ENCODE peak calls at places on chromosomes 11 and 22, in four cellular contexts. One of them, this sample, is unnamed.

GRCh38 chr22:46607483-46608114 is 12.6 kb upstream of the GRAMD4 start:
- DNase-seq in epithelial cell of proximal tubule: no peak
- DNase-seq in cardiac fibroblast: no peak
- DNase-seq in MM.1S: no peak
- DNase-seq in this sample: no peak

GRCh38 chr22:44371741-44372525 is 59.2 kb upstream of the SHISAL1 start:
- DNase-seq in epithelial cell of proximal tubule: no peak
- DNase-seq in cardiac fibroblast: no peak
- DNase-seq in MM.1S: no peak
- DNase-seq in this sample: peak

GRCh38 chr11:60844045-60844869 is 2.3 kb downstream of the CCDC86 start:
- DNase-seq in epithelial cell of proximal tubule: no peak
- DNase-seq in cardiac fibroblast: no peak
- DNase-seq in MM.1S: no peak
- DNase-seq in this sample: no peak

GRCh38 chr11:120682026-120682649 is 170.6 kb downstream of the GRIK4 start:
- DNase-seq in epithelial cell of proximal tubule: no peak
- DNase-seq in cardiac fibroblast: no peak
- DNase-seq in MM.1S: no peak
- DNase-seq in this sample: no peak

GRCh38 chr11:93591247-93591898 is 48.2 kb upstream of the SMCO4 start:
- DNase-seq in epithelial cell of proximal tubule: peak
- DNase-seq in cardiac fibroblast: peak
- DNase-seq in MM.1S: no peak
- DNase-seq in this sample: peak

GRCh38 chr22:26756675-26757293 is 99.4 kb downstream of the MIAT start:
- DNase-seq in epithelial cell of proximal tubule: no peak
- DNase-seq in cardiac fibroblast: peak
- DNase-seq in MM.1S: peak
- DNase-seq in this sample: peak

GRCh38 chr22:28329582-28330073 is 350.0 kb downstream of the TTC28 start:
- DNase-seq in epithelial cell of proximal tubule: no peak
- DNase-seq in cardiac fibroblast: peak
- DNase-seq in MM.1S: no peak
- DNase-seq in this sample: no peak

GRCh38 chr11:769887-770641 is 7.2 kb downstream of the GATD1 start:
- DNase-seq in epithelial cell of proximal tubule: no peak
- DNase-seq in cardiac fibroblast: no peak
- DNase-seq in MM.1S: no peak
- DNase-seq in this sample: no peak

GRCh38 chr22:28299760-28300159 is 379.9 kb downstream of the TTC28 start:
- DNase-seq in epithelial cell of proximal tubule: no peak
- DNase-seq in cardiac fibroblast: peak
- DNase-seq in MM.1S: no peak
- DNase-seq in this sample: no peak

GRCh38 chr11:1869427-1870325 is 16.8 kb downstream of the LSP1 start:
- DNase-seq in epithelial cell of proximal tubule: no peak
- DNase-seq in cardiac fibroblast: no peak
- DNase-seq in MM.1S: no peak
- DNase-seq in this sample: no peak
- TF ChIP-seq CTCF in epithelial cell of proximal tubule: no peak
- TF ChIP-seq CTCF in cardiac fibroblast: peak
- TF ChIP-seq CTCF in MM.1S: no peak
- TF ChIP-seq CTCF in this sample: no peak

DNA sequence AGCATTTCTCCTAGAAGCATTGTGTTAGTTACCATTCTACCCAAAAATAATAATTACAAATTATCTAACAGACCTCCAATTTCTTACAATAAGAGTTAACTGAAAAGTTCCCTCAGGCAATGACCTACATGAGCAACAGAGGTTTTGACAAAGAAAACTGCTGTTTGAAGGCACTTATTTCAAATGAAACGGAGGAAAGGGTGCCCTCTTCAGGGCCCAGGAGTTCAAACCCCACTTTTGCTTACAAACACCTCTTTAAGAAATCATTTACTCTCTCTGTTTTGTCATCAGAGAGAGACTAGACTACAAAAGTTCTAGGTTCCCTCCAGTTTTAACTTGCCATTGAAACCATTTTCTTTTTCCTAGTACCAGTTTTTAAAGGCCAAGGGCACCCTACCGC is 56.7 kb downstream of the AMBRA1 start:
- DNase-seq in epithelial cell of proximal tubule: no peak
- DNase-seq in cardiac fibroblast: peak
- DNase-seq in MM.1S: no peak
- DNase-seq in this sample: no peak
- TF ChIP-seq CTCF in epithelial cell of proximal tubule: peak
- TF ChIP-seq CTCF in cardiac fibroblast: peak
- TF ChIP-seq CTCF in MM.1S: no peak
- TF ChIP-seq CTCF in this sample: no peak

GRCh38 chr11:14698771-14699170 is 55.2 kb downstream of the PDE3B start:
- DNase-seq in epithelial cell of proximal tubule: no peak
- DNase-seq in cardiac fibroblast: no peak
- DNase-seq in MM.1S: no peak
- DNase-seq in this sample: peak

GRCh38 chr11:14700593-14700992 is 57.0 kb downstream of the PDE3B start:
- DNase-seq in epithelial cell of proximal tubule: no peak
- DNase-seq in cardiac fibroblast: no peak
- DNase-seq in MM.1S: peak
- DNase-seq in this sample: no peak

GRCh38 chr11:14703731-14704130 is 60.1 kb downstream of the PDE3B start:
- DNase-seq in epithelial cell of proximal tubule: no peak
- DNase-seq in cardiac fibroblast: no peak
- DNase-seq in MM.1S: no peak
- DNase-seq in this sample: no peak

GRCh38 chr11:14702760-14703159 is 59.2 kb downstream of the PDE3B start:
- DNase-seq in epithelial cell of proximal tubule: no peak
- DNase-seq in cardiac fibroblast: no peak
- DNase-seq in MM.1S: no peak
- DNase-seq in this sample: no peak
- TF ChIP-seq CTCF in epithelial cell of proximal tubule: no peak
- TF ChIP-seq CTCF in cardiac fibroblast: no peak
- TF ChIP-seq CTCF in MM.1S: no peak
- TF ChIP-seq CTCF in this sample: no peak

DNA sequence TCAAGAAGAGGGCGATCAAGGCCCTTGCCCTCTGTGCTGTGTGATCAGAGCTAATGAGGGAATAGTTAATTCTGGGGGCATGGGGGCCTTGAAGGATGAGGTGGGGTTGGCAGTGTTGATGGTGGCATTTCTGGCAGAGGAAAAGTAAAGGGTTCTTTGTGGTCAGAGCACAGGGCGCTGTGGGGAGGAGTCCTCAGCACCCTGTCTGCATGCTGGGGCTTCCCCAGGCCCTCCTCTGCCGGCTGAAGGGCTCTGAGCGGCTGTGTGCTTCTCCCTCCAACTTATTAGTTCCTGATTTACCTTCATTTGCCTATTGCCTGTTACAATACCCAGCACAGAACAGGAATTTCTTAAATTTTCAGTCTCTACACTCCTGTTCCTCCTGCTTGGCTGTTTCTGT is 122.8 kb downstream of the HIPK3 start:
- DNase-seq in epithelial cell of proximal tubule: no peak
- DNase-seq in cardiac fibroblast: no peak
- DNase-seq in MM.1S: peak
- DNase-seq in this sample: peak
- TF ChIP-seq CTCF in epithelial cell of proximal tubule: no peak
- TF ChIP-seq CTCF in cardiac fibroblast: no peak
- TF ChIP-seq CTCF in MM.1S: no peak
- TF ChIP-seq CTCF in this sample: no peak